ENCODE peak calls at places on chromosomes 13 and 19, in seven cellular contexts. B is NCI-H1105 treated with DMSO at 0.1 percent for 48 hours, Y is left ventricle myocardium inferior, M is heart left ventricle, F is keratinocyte, R is cardiac muscle cell, I is NCI-H69. C is an unnamed sample.

GRCh38 chr13:38213307-38213706 is 136.3 kb upstream of the UFM1 start:
- DNase-seq in Y (no peak), B (no peak), M (no peak), I (no peak), R (no peak), F (no peak), C (no peak)

GRCh38 chr13:19726611-19727010 is 56.1 kb downstream of the PSPC1 start:
- DNase-seq in M (no peak), B (no peak), F (no peak), I (no peak), Y (no peak), R (no peak), C (no peak)

GRCh38 chr19:35266904-35267817 is 1.6 kb upstream of the USF2 start:
- DNase-seq in M (peak; percentile 82), R (no peak), B (peak; percentile 49), Y (peak; percentile 66), F (no peak), I (peak; percentile 60), C (peak; percentile 61)

GRCh38 chr19:49348305-49349188 is 13.3 kb downstream of the CD37 start:
- DNase-seq in M (no peak), R (no peak), F (no peak), Y (no peak), I (no peak), B (no peak), C (no peak)

GRCh38 chr13:43783820-43784219 is 3.0 kb downstream of the ENOX1 start:
- DNase-seq in I (peak; percentile 83), B (peak; percentile 60), M (no peak), R (no peak), Y (no peak), F (no peak), C (no peak)

GRCh38 chr19:41861098-41861768 is 1.2 kb downstream of the RPS19 start:
- DNase-seq in M (no peak), Y (no peak), R (no peak), I (no peak), B (no peak), F (no peak), C (no peak)

GRCh38 chr19:18044825-18045304 is 36.9 kb downstream of the ARRDC2 start:
- DNase-seq in F (no peak), B (peak; percentile 17), R (no peak), M (peak; percentile 87), I (peak; percentile 97), Y (peak; percentile 74), C (peak; percentile 86)

GRCh38 chr13:101916108-101916757 is 463.8 kb downstream of the ITGBL1 start:
- DNase-seq in F (no peak), I (peak; percentile 88), B (peak; percentile 41), R (peak; percentile 63), Y (peak; percentile 38), M (peak; percentile 66), C (no peak)

GRCh38 chr13:44855860-44856259 is 133.4 kb downstream of the NUFIP1 start:
- DNase-seq in I (no peak), F (no peak), M (no peak), B (no peak), Y (no peak), R (no peak), C (no peak)

GRCh38 chr19:51799998-51800848 is 5.3 kb downstream of the FPR3 start:
- DNase-seq in B (no peak), R (no peak), F (no peak), M (peak; percentile 84), Y (peak; percentile 87), I (no peak), C (no peak)

GRCh38 chr19:7646426-7646700 is 9.5 kb downstream of the STXBP2 start:
- DNase-seq in R (no peak), F (no peak), Y (no peak), M (no peak), B (no peak), I (no peak), C (no peak)

GRCh38 chr13:39273953-39274352 is 235.7 kb downstream of the NHLRC3 start:
- DNase-seq in R (peak; percentile 20), B (peak; percentile 3), F (no peak), M (no peak), Y (no peak), I (peak; percentile 74), C (peak; percentile 17)

GRCh38 chr19:5621311-5621944 is 1.1 kb downstream of the SAFB2 start:
- DNase-seq in M (no peak), F (no peak), R (no peak), Y (no peak), B (no peak), I (no peak), C (peak; percentile 18)

GRCh38 chr13:74226791-74227475 is 92.7 kb upstream of the KLF12 start:
- DNase-seq in I (no peak), R (no peak), F (no peak), M (no peak), B (no peak), Y (no peak), C (no peak)